ENCODE peak calls at places on chromosomes 6 and 20, in seven cellular contexts. L is BE2C; P is body of pancreas; G is MM.1S; Q is transverse colon; O is hepatocyte; K is CD8-positive, alpha-beta memory T cell. X is an unnamed sample. For H3K36me3, the result is how much of the 10 kb centered on the place peaks cover.

GRCh38 chr20:23396961-23397620 is 24.2 kb downstream of the NAPB start:
- DNase-seq in L (no peak), P (no peak), G (no peak), Q (no peak), O (no peak), K (no peak), X (no peak)

GRCh38 chr6:14713008-14713452 is 532.8 kb upstream of the JARID2 start:
- DNase-seq in L (peak), P (peak), G (no peak), Q (no peak), O (no peak), K (no peak), X (no peak)

GRCh38 chr20:5127204-5127858 is 523 bp downstream of the CDS2 start:
- DNase-seq in L (peak), P (peak), G (peak), Q (peak), O (peak), K (peak), X (peak)

GRCh38 chr6:136511397-136511796 is 38.8 kb downstream of the MAP7 start:
- DNase-seq in L (no peak), P (no peak), G (no peak), Q (no peak), O (no peak), K (no peak), X (no peak)

GRCh38 chr20:54475334-54476287 is at the start of gene DOK5:
- DNase-seq in L (no peak), P (no peak), G (no peak), Q (peak), O (peak), K (no peak), X (no peak)

GRCh38 chr6:100300221-100300736 is 164.4 kb downstream of the SIM1 start:
- DNase-seq in L (no peak), P (no peak), G (no peak), Q (no peak), O (peak), K (no peak), X (no peak)

GRCh38 chr6:36676142-36677058 is 2.1 kb upstream of the CDKN1A start:
- DNase-seq in L (no peak), P (peak), G (no peak), Q (no peak), O (no peak), K (no peak), X (no peak)

GRCh38 chr20:22586645-22587310 is 2.4 kb upstream of the FOXA2 start:
- DNase-seq in L (peak), P (peak), G (no peak), Q (peak), O (peak), K (no peak), X (peak)

GRCh38 chr6:152318278-152318677 is 318.9 kb downstream of the SYNE1 start:
- DNase-seq in L (no peak), P (no peak), G (no peak), Q (no peak), O (no peak), K (no peak), X (no peak)

GRCh38 chr6:46015119-46015968 is at the start of gene CLIC5:
- DNase-seq in L (no peak), P (peak), G (peak), Q (peak), O (peak), K (peak), X (peak)

GRCh38 chr6:10397756-10398438 is 17.0 kb downstream of the TFAP2A start:
- DNase-seq in L (no peak), P (no peak), G (no peak), Q (no peak), O (no peak), K (no peak), X (no peak)

GRCh38 chr6:44309631-44310030 is 3.5 kb downstream of the AARS2 start:
- DNase-seq in L (no peak), P (no peak), G (no peak), Q (no peak), O (no peak), K (no peak), X (peak)

GRCh38 chr6:44310241-44310640 is 2.9 kb downstream of the AARS2 start:
- DNase-seq in L (no peak), P (no peak), G (no peak), Q (no peak), O (no peak), K (no peak), X (no peak)

GRCh38 chr6:44311304-44311703 is 1.8 kb downstream of the AARS2 start:
- DNase-seq in L (no peak), P (no peak), G (no peak), Q (no peak), O (no peak), K (no peak), X (no peak)

GRCh38 chr6:44307217-44307616 is 5.9 kb downstream of the AARS2 start:
- DNase-seq in L (no peak), P (no peak), G (no peak), Q (no peak), O (no peak), K (no peak), X (no peak)

GRCh38 chr6:44309092-44309491 is 4.1 kb downstream of the AARS2 start:
- DNase-seq in L (no peak), P (no peak), G (no peak), Q (no peak), O (no peak), K (no peak), X (no peak)
- H3K36me3 ChIP-seq in L (half or more), P (under half), G (under half), Q (under half), O (under half), K (under half), X (under half)

GRCh38 chr6:139173172-139173571 is 38.3 kb downstream of the HECA start:
- DNase-seq in L (no peak), P (no peak), G (no peak), Q (no peak), O (no peak), K (no peak), X (peak)
- H3K36me3 ChIP-seq in L (under half), P (under half), G (under half), Q (under half), O (under half), K (under half), X (under half)

DNA sequence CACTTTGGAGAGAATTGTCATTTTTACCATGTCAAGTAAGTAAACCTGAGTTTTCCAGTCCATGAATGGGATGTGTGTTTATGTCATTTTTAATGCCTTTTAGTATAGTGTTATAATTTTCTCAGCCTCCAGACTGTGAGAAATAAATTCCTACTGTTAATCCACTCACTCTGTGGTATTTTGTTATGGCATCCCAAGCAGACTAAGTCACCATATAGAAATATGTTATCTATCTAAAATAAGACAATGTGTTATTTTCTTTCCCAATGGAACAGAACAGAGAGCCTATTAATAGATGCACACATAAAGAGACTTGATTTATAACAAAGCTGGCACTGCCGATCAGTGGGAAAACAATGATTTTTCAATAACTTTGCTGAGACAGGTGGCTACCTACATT is 70.2 kb upstream of the SLC4A11 start:
- DNase-seq in L (no peak), P (no peak), G (no peak), Q (no peak), O (no peak), K (no peak), X (no peak)
- H3K36me3 ChIP-seq in L (under half), P (under half), G (under half), Q (under half), O (under half), K (under half), X (under half)

GRCh38 chr6:169752074-169752623 is 727 bp downstream of the ERMARD start:
- DNase-seq in L (no peak), P (no peak), G (no peak), Q (no peak), O (no peak), K (no peak), X (peak)
- H3K36me3 ChIP-seq in L (under half), P (under half), G (under half), Q (under half), O (under half), K (under half), X (under half)

DNA sequence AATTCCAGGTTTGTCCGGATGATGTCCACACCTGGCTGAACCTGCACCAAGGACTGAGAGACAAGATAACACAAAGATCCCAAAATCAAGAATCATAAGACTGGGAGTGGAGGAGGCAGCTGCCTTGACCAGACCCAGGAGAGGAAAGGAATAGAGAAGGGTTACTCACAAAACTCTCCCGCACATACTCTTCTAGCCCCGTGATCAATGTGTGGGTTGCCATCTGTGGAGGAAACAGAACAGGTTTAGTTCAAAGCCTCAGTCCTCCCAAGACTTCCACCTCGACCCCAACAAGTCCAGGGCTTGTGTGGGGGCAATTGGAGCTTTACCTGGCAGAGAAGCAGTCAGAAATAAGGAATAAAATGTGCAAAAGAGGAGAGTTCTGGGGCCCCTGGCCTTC is 11.1 kb downstream of the BAG6 start:
- DNase-seq in L (no peak), P (no peak), G (no peak), Q (no peak), O (no peak), K (no peak), X (no peak)
- H3K36me3 ChIP-seq in L (half or more), P (half or more), G (under half), Q (half or more), O (under half), K (half or more), X (half or more)

X was measured in small intestine.